ENCODE peak calls at places on chromosomes 3 and 15, in ten cellular contexts. R is PC-3, Z is neural progenitor cell, F is mammary epithelial cell, K is GM23338, A is IMR-90, D is hepatocyte, C is PC-9, X is keratinocyte, I is HepG2. U is an unnamed sample.

GRCh38 chr15:76932090-76932966 is 779 bp downstream of the RCN2 start:
- DNase-seq in Z (peak), K (peak), A (peak), X (no peak), F (peak), D (no peak), C (no peak), I (no peak), R (no peak), U (no peak)

GRCh38 chr3:149581681-149582349 is 76.0 kb downstream of the WWTR1 start:
- DNase-seq in C (peak), I (no peak), R (peak), Z (peak), A (peak), D (peak), K (no peak), X (peak), F (peak), U (peak)

GRCh38 chr3:129665024-129665768 is 58.7 kb upstream of the PLXND1 start:
- DNase-seq in A (peak), I (peak), K (no peak), X (peak), F (peak), D (no peak), R (peak), Z (no peak), C (peak), U (peak)

GRCh38 chr3:59605318-59605717 is 555.5 kb upstream of the CFAP20DC start:
- DNase-seq in X (no peak), A (no peak), K (no peak), I (no peak), D (no peak), F (no peak), C (no peak), Z (no peak), R (no peak), U (no peak)

GRCh38 chr15:91853501-91853967 is at the start of gene SLCO3A1:
- DNase-seq in F (peak), K (peak), A (peak), X (no peak), D (peak), I (no peak), Z (peak), C (peak), R (no peak), U (peak)

GRCh38 chr3:104428526-104428925 is 938.2 kb upstream of the ALCAM start:
- DNase-seq in K (no peak), R (no peak), I (no peak), A (no peak), Z (no peak), C (no peak), D (no peak), X (no peak), F (no peak), U (no peak)

GRCh38 chr15:44715797-44716334 is 4.5 kb downstream of the B2M start:
- DNase-seq in A (no peak), D (no peak), X (no peak), F (no peak), K (no peak), I (no peak), Z (no peak), R (no peak), C (no peak), U (no peak)

GRCh38 chr3:38585791-38586420 is 63.6 kb downstream of the SCN5A start:
- DNase-seq in I (no peak), K (no peak), A (no peak), D (no peak), R (no peak), Z (no peak), X (no peak), C (no peak), F (no peak), U (no peak)

GRCh38 chr3:25007974-25008658 is 419.9 kb upstream of the RARB start:
- DNase-seq in D (peak), R (no peak), A (no peak), C (no peak), Z (no peak), K (no peak), X (no peak), I (no peak), F (peak), U (no peak)

GRCh38 chr3:112984485-112984884 is 6.3 kb upstream of the GTPBP8 start:
- DNase-seq in I (peak), D (peak), K (no peak), F (no peak), Z (no peak), A (peak), R (peak), C (peak), X (no peak), U (no peak)

GRCh38 chr3:43584043-43584826 is 37.6 kb downstream of the ANO10 start:
- DNase-seq in I (no peak), R (no peak), A (peak), C (no peak), K (no peak), X (no peak), Z (no peak), F (peak), D (no peak), U (no peak)

GRCh38 chr3:42264399-42265058 is 1.5 kb downstream of the CCK start:
- DNase-seq in A (peak), X (peak), F (no peak), K (peak), C (no peak), R (no peak), Z (no peak), I (no peak), D (no peak), U (no peak)

GRCh38 chr15:27671794-27672438 is 427.2 kb downstream of the OCA2 start:
- DNase-seq in F (no peak), A (no peak), D (no peak), K (no peak), I (no peak), Z (peak), C (no peak), R (no peak), X (no peak), U (no peak)

GRCh38 chr3:64074091-64074490 is 50.8 kb upstream of the PSMD6 start:
- DNase-seq in Z (no peak), I (no peak), X (no peak), A (peak), C (no peak), K (no peak), R (no peak), F (no peak), D (peak), U (no peak)

GRCh38 chr3:38021196-38021595 is 8.2 kb downstream of the PLCD1 start:
- DNase-seq in F (no peak), Z (no peak), K (no peak), D (no peak), R (no peak), X (no peak), I (no peak), C (no peak), A (no peak), U (no peak)

GRCh38 chr3:133570139-133570936 is 3.1 kb upstream of the CDV3 start:
- DNase-seq in A (peak), I (peak), X (no peak), Z (peak), K (peak), C (peak), D (peak), R (peak), F (peak), U (no peak)

GRCh38 chr15:89559865-89560264 is 15.4 kb upstream of the TICRR start:
- DNase-seq in K (no peak), Z (no peak), D (no peak), R (no peak), F (no peak), A (no peak), X (no peak), I (no peak), C (no peak), U (no peak)

GRCh38 chr3:193464889-193465288 is 86.3 kb upstream of the ATP13A5 start:
- DNase-seq in K (no peak), R (no peak), A (no peak), X (no peak), C (no peak), D (no peak), I (no peak), Z (no peak), F (no peak), U (no peak)

DNA sequence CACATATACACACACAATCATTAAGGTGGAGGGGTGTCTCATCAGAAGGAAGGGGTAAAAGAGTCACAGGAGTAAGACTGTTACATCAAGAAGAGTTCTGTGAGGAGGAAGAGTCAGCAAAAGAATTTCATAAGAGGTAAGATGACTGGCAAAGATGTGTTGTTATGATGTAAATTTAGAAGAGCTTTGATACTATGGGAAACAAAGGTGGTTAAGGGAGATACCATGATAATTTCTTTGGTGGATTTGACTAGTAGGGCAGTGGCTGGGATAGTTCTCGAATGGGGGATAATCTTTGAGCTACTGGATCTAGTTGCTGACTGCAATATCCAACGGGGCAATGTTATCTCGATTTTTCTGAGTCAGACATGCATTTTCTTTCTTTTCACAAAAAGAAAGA is 61.6 kb downstream of the STAG1 start:
- DNase-seq in I (no peak), F (no peak), X (no peak), A (no peak), R (no peak), D (no peak), Z (no peak), C (no peak), K (no peak), U (no peak)
- H3K4me3 ChIP-seq in I (no peak), F (no peak), X (no peak), A (no peak), R (no peak), D (no peak), Z (no peak), C (no peak), K (no peak), U (no peak)

DNA sequence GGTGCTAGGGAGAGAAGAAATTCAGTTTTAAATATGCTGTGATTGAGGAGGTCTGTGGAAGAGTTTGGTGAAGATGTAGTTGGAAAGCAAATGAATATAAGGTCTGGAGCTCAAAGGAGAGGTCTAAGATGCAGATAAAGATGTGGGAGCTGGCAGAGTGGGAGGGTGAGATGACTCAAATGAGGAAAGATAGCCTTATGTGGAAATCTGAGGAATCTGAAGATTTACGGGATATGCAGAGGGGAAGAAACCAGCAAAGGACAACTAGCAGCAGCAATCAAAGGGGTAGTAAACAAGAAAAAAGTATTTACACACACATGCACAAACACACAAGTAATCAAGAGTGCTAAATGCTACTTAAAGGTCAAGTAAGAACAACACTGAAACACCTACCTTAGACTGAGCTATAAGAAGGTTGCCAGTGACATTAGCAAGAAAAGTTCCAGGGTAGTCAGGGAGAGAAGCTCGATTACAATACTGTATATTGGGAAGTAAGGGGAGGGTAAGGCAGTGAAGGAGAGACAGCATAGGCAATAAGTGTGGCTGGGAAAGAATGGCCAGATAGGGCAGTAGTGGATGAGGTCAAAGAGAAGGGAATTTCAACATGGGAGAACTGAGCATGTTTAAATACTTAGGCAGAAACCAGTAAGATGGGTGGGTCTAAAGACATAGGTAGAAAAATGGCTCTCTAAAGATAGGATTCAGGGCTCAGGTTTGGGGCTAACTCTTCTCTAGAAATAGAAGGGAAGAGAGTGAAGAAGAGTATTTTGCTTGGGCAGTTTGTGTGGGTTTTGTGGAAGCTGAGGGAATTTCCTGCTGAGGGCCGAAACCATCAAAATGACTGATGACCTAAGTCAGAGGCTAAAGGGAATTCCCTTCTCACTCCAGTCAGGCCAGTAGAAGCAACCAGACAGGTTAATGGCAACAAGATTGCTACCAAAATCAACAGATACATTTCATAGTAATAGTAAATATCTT is 8.9 kb downstream of the CMTM6 start:
- DNase-seq in Z (no peak), K (no peak), F (peak), D (no peak), R (no peak), I (no peak), A (peak), X (no peak), C (no peak), U (no peak)
- H2AFZ ChIP-seq in Z (no peak), K (no peak), F (no peak), D (no peak), R (no peak), I (no peak), A (no peak), X (no peak), C (no peak), U (no peak)

GRCh38 chr3:191066669-191067068 is 132.4 kb upstream of the OSTN start:
- DNase-seq in C (no peak), F (peak), K (no peak), X (peak), I (no peak), Z (no peak), A (peak), D (no peak), R (peak), U (no peak)

GRCh38 chr3:191070762-191071365 is 128.2 kb upstream of the OSTN start:
- DNase-seq in X (no peak), I (no peak), Z (no peak), D (no peak), F (no peak), R (peak), K (no peak), A (peak), C (no peak), U (no peak)

GRCh38 chr3:191068946-191069813 is 129.9 kb upstream of the OSTN start:
- DNase-seq in I (no peak), K (no peak), R (peak), F (peak), D (no peak), X (no peak), C (no peak), Z (no peak), A (peak), U (no peak)

GRCh38 chr3:191070201-191070600 is 128.8 kb upstream of the OSTN start:
- DNase-seq in A (peak), Z (no peak), X (peak), R (peak), K (no peak), D (no peak), C (no peak), I (no peak), F (peak), U (peak)

GRCh38 chr3:191065183-191065805 is 133.7 kb upstream of the OSTN start:
- DNase-seq in C (no peak), Z (no peak), A (peak), I (no peak), X (no peak), D (no peak), K (peak), R (peak), F (peak), U (no peak)
- TF ChIP-seq CTCF in C (no peak), Z (no peak), A (no peak), I (no peak), X (no peak), D (no peak), K (no peak), R (peak), F (peak), U (no peak)

GRCh38 chr3:150737874-150738679 is 24.9 kb downstream of the SIAH2 start:
- DNase-seq in X (peak), K (peak), I (peak), C (peak), Z (no peak), A (peak), F (peak), D (peak), R (peak), U (no peak)
- H3K4me3 ChIP-seq in X (no peak), K (no peak), I (no peak), C (no peak), Z (no peak), A (no peak), F (no peak), D (no peak), R (no peak), U (no peak)

DNA sequence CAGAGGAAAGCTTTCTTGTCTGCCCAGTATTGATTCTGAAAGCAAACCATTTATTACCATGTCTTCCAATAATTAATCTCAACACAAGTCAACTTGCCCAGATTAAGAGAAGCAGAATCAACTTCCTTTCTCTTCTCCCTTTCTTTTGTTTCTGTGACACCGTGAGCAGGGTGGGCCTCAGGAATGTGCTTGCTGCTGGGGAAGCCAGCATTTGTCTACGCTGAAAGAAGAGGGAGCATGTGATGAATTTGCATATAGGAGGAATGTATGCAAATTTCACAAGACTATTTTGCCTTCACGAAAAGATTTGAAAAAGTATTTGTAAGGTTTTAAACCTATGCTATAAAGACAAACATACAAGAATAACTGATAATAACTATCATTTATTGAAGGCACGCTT is 368.7 kb upstream of the ROPN1 start:
- DNase-seq in R (no peak), X (no peak), C (no peak), Z (peak), F (no peak), K (peak), D (no peak), I (no peak), A (no peak), U (no peak)
- H2AFZ ChIP-seq in R (no peak), X (no peak), C (no peak), Z (no peak), F (no peak), K (no peak), D (no peak), I (no peak), A (no peak), U (no peak)

GRCh38 chr15:101318810-101319200 is 23.8 kb upstream of the SNRPA1 start:
- DNase-seq in F (no peak), A (no peak), X (no peak), R (no peak), Z (peak), K (peak), I (no peak), D (no peak), C (no peak), U (peak)

GRCh38 chr15:101322016-101322695 is 27.1 kb upstream of the SNRPA1 start:
- DNase-seq in X (no peak), C (no peak), F (no peak), K (no peak), I (no peak), A (no peak), Z (no peak), R (no peak), D (no peak), U (peak)

GRCh38 chr15:101322849-101323477 is 27.9 kb upstream of the SNRPA1 start:
- DNase-seq in C (no peak), X (no peak), I (no peak), K (no peak), Z (no peak), R (no peak), F (no peak), D (no peak), A (no peak), U (peak)

GRCh38 chr15:101318147-101318809 is 23.2 kb upstream of the SNRPA1 start:
- DNase-seq in Z (no peak), C (no peak), R (no peak), A (no peak), I (no peak), X (no peak), D (no peak), K (no peak), F (peak), U (peak)

DNA sequence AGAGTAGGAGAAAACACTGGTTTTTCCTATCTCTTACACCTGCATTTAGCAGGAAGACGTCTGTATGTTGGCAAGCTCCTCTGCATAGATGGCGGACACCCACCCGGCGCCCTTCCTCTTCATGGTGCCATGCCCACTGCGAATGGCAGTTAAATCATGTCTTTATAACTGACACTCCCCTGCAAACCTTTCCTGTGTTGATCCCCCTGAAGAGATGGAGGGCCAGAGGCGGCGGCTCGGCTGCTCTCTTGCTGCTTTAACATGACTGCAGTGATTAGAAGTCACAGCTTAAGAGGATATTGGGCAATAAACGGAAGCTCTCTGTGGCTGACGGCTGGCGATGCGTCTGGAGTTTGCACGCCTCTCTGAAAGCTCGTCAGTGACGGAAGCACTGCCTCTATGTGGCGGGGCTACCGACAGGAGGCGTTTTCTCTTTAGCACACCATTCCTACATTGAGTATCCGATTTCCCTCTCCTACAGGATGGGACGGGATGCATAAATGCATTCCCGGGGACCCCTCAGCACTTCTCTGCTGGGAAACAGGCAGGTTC is 25.5 kb upstream of the SNRPA1 start:
- DNase-seq in F (no peak), A (peak), C (no peak), X (no peak), I (no peak), K (peak), Z (peak), R (no peak), D (peak), U (peak)
- TF ChIP-seq CTCF in F (no peak), A (peak), C (no peak), X (no peak), I (no peak), K (peak), Z (peak), R (no peak), D (peak), U (peak)

DNA sequence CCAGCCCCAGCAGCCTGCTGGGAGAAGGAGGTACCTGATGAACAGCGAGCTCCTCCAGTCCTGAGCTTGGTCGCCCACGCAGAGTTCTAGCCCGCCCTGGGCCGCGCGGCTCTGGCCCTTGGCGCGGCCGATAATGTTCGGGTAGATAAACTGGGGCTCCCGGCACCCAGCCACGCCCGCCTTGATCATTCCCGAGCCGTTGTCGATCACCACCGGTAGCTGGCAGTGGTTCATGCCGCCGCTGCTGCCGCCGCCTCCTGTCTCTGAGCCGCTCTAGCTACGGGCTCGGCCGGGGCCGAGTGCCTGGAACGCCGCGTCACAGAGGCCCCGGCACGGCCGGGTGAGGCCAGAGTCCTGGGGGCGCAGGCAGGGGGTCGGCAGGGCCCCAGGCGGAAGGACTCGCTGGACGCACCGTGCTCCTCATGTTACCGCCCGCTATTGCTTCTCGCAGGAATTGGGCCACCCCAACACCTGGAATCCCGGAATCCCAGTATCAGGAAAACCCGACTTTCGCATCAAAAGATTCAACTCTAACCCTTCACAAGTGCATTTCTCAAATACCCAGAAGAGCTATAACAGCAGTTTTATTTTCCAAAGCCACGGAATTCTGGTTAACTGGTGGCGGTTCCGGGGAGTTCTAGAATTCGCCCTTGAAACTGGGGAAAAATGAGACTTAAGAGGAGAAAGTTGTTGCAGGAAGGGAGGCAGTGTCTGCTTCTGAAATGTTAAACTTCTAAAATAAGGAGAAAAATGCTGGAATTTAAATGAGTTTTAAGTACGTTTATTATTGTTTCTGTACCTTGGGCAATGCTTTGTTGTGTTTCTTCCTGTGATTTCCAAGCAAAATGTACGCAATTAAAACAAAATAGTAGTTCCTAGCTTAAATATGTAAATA is at the start of gene ACTRT3:
- DNase-seq in F (peak), A (peak), C (peak), X (no peak), R (peak), D (peak), I (peak), Z (peak), K (peak), U (peak)
- H3K4me3 ChIP-seq in F (peak), A (peak), C (peak), X (peak), R (peak), D (peak), I (peak), Z (peak), K (peak), U (peak)